ENCODE peak calls at places on chromosomes 12 and 14, in four cellular contexts. G is prostate gland, T is testis, W is esophagus squamous epithelium. Z is an unnamed sample. For H3K4me1 and H3K36me3, the result is how much of the 10 kb centered on the place peaks cover.

GRCh38 chr12:110669193-110669502 is 19.8 kb downstream of the HVCN1 start:
- DNase-seq in G (no peak), T (no peak), W (no peak), Z (no peak)

GRCh38 chr12:52903855-52904508 is 894 bp downstream of the KRT8 start:
- DNase-seq in G (peak), T (peak), W (no peak), Z (peak)

GRCh38 chr14:64298773-64299172 is 4.6 kb upstream of the ESR2 start:
- DNase-seq in G (no peak), T (no peak), W (no peak), Z (no peak)

GRCh38 chr12:132560831-132561783 is 49.3 kb downstream of the LRCOL1 start:
- DNase-seq in G (peak), T (peak), W (no peak), Z (no peak)

GRCh38 chr12:113537751-113538087 is 66.0 kb upstream of the LHX5 start:
- DNase-seq in G (no peak), T (no peak), W (no peak), Z (no peak)

GRCh38 chr12:10268037-10268436 is 39.6 kb upstream of the KLRD1 start:
- DNase-seq in G (no peak), T (no peak), W (no peak), Z (no peak)

GRCh38 chr12:76123301-76124212 is 39.1 kb upstream of the NAP1L1 start:
- DNase-seq in G (no peak), T (no peak), W (no peak), Z (no peak)

GRCh38 chr14:94682061-94682516 is 69.9 kb downstream of the SERPINA3 start:
- DNase-seq in G (no peak), T (no peak), W (no peak), Z (no peak)

GRCh38 chr14:88683119-88683518 is 109.6 kb downstream of the EML5 start:
- DNase-seq in G (no peak), T (no peak), W (no peak), Z (no peak)

GRCh38 chr14:77296155-77296554 is 24.5 kb downstream of the POMT2 start:
- DNase-seq in G (no peak), T (peak), W (no peak), Z (no peak)

GRCh38 chr12:40953076-40953475 is 235.0 kb upstream of the PDZRN4 start:
- DNase-seq in G (no peak), T (no peak), W (no peak), Z (no peak)

GRCh38 chr12:104689630-104690029 is 232.9 kb downstream of the CHST11 start:
- DNase-seq in G (no peak), T (no peak), W (no peak), Z (no peak)

GRCh38 chr12:77594386-77594785 is 236.3 kb upstream of the NAV3 start:
- DNase-seq in G (no peak), T (no peak), W (no peak), Z (no peak)

GRCh38 chr14:99968931-99969330 is 96.3 kb upstream of the EVL start:
- DNase-seq in G (no peak), T (no peak), W (no peak), Z (no peak)

GRCh38 chr14:67961676-67962075 is 142.1 kb downstream of the RAD51B start:
- DNase-seq in G (no peak), T (no peak), W (no peak), Z (no peak)

GRCh38 chr14:21087294-21088091 is 11.0 kb downstream of the ZNF219 start:
- DNase-seq in G (no peak), T (no peak), W (no peak), Z (no peak)

GRCh38 chr12:106126441-106127288 is 12.1 kb downstream of the NUAK1 start:
- DNase-seq in G (peak), T (no peak), W (no peak), Z (peak)

GRCh38 chr12:71947645-71948105 is 9.0 kb downstream of the TPH2 start:
- DNase-seq in G (no peak), T (no peak), W (no peak), Z (no peak)

GRCh38 chr12:27821259-27821973 is 41.4 kb upstream of the MANSC4 start:
- DNase-seq in G (peak), T (peak), W (no peak), Z (peak)

GRCh38 chr12:85835417-85835809 is 796 bp downstream of the RASSF9 start:
- DNase-seq in G (no peak), T (no peak), W (no peak), Z (no peak)

GRCh38 chr12:82099216-82099615 is 259.0 kb downstream of the CCDC59 start:
- DNase-seq in G (no peak), T (no peak), W (no peak), Z (no peak)

GRCh38 chr14:100850841-100851585 is 25.1 kb downstream of the MEG3 start:
- DNase-seq in G (peak), T (peak), W (no peak), Z (peak)

GRCh38 chr14:32343926-32344430 is 14.9 kb downstream of the AKAP6 start:
- DNase-seq in G (no peak), T (no peak), W (no peak), Z (no peak)

GRCh38 chr12:26939192-26939832 is 1.0 kb downstream of the FGFR1OP2 start:
- DNase-seq in G (no peak), T (no peak), W (no peak), Z (no peak)

GRCh38 chr14:21106506-21107359 is 5.9 kb downstream of the TMEM253 start:
- DNase-seq in G (peak), T (peak), W (no peak), Z (peak)

GRCh38 chr14:83993545-83993944 is 1536.4 kb upstream of the FLRT2 start:
- DNase-seq in G (no peak), T (no peak), W (no peak), Z (no peak)

GRCh38 chr12:112115259-112116045 is 6.9 kb upstream of the NAA25 start:
- DNase-seq in G (no peak), T (no peak), W (no peak), Z (peak)

GRCh38 chr12:92827836-92828431 is 101.2 kb downstream of the EEA1 start:
- DNase-seq in G (no peak), T (no peak), W (no peak), Z (no peak)

GRCh38 chr12:8687846-8688601 is 9.8 kb upstream of the RIMKLB start:
- DNase-seq in G (peak), T (peak), W (no peak), Z (peak)

GRCh38 chr14:77111021-77111420 is 13.0 kb downstream of the CIPC start:
- DNase-seq in G (peak), T (peak), W (no peak), Z (no peak)

GRCh38 chr12:75638792-75639191 is 127.4 kb upstream of the KRR1 start:
- DNase-seq in G (no peak), T (no peak), W (no peak), Z (no peak)

GRCh38 chr12:110107369-110108281 is 16.5 kb upstream of the IFT81 start:
- DNase-seq in G (no peak), T (peak), W (no peak), Z (peak)

GRCh38 chr14:22854963-22855724 is 16.4 kb upstream of the LRP10 start:
- DNase-seq in G (no peak), T (no peak), W (no peak), Z (no peak)

GRCh38 chr12:111447571-111448265 is 42.0 kb downstream of the SH2B3 start:
- DNase-seq in G (no peak), T (peak), W (no peak), Z (peak)

GRCh38 chr14:61215222-61216010 is 65.7 kb downstream of the TMEM30B start:
- DNase-seq in G (no peak), T (no peak), W (no peak), Z (peak)

GRCh38 chr14:72651715-72652114 is 242.2 kb downstream of the DPF3 start:
- DNase-seq in G (no peak), T (no peak), W (no peak), Z (no peak)

GRCh38 chr14:73746540-73747385 is 32.6 kb upstream of the PNMA1 start:
- DNase-seq in G (no peak), T (no peak), W (no peak), Z (no peak)
- TF ChIP-seq CTCF in G (no peak), T (no peak), W (peak), Z (no peak)

GRCh38 chr14:35332517-35333346 is 40.5 kb downstream of the PSMA6 start:
- DNase-seq in G (no peak), T (no peak), W (no peak), Z (no peak)

GRCh38 chr14:35333347-35333730 is 41.2 kb downstream of the PSMA6 start:
- DNase-seq in G (no peak), T (no peak), W (no peak), Z (no peak)

GRCh38 chr14:35331605-35332516 is 39.7 kb downstream of the PSMA6 start:
- DNase-seq in G (peak), T (no peak), W (no peak), Z (peak)

GRCh38 chr14:35335388-35336092 is 43.4 kb downstream of the PSMA6 start:
- DNase-seq in G (no peak), T (peak), W (no peak), Z (peak)

DNA sequence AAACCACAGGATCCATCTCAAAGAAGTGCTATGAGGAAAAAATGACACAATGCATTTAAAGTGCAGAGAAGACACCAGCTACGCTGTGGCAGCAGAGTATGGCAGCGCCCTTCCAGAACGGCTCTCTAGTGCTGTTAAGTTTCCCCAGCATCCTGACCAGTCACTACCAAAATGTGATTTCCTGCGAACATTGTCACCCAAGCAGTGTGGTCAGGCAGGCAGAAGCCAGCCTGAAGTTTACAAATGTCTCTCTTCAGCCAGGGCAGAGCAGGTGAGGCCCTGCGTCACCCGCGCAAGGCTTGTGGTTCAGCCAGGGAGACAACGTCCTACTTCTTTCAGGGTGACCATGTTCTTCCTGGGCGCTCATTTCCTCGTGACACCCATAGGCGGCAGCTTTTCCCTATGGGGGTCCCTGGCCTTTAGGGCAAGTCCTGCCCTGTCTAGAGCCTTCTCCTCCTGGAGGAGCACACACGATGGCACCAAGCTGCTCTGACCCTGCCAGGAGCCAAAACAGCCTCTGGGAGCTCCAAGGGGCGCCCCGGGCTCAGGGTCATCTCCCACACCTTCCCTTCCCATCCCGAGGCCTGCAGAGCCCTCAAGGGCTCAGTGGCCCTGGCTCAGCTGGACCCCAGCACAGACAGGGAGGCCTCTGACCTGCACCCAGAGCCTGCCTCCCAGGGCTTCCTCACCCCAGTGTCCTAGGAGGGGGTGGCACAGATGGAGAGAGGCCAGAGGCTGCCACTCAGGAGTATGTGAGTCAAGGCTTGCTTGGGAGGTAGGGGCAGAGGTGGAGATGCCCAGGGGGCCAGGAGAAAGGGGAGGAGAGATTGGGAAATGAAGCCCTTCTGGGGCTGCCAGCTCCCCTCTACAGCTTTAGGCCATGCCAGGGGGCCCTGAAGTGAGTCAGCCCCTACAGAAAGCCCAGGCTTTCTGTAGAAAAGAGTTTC is 41.9 kb downstream of the PSMA6 start:
- DNase-seq in G (no peak), T (no peak), W (no peak), Z (no peak)
- H3K4me1 ChIP-seq in G (under half), T (half or more), W (half or more), Z (half or more)

GRCh38 chr14:69771136-69771535 is 4.2 kb downstream of the SRSF5 start:
- DNase-seq in G (no peak), T (no peak), W (no peak), Z (no peak)

GRCh38 chr14:69770559-69770958 is 3.6 kb downstream of the SRSF5 start:
- DNase-seq in G (no peak), T (no peak), W (no peak), Z (no peak)

GRCh38 chr14:69768873-69769272 is 1.9 kb downstream of the SRSF5 start:
- DNase-seq in G (no peak), T (no peak), W (no peak), Z (no peak)

GRCh38 chr14:69767369-69767999 is 542 bp downstream of the SRSF5 start:
- DNase-seq in G (peak), T (peak), W (peak), Z (peak)

DNA sequence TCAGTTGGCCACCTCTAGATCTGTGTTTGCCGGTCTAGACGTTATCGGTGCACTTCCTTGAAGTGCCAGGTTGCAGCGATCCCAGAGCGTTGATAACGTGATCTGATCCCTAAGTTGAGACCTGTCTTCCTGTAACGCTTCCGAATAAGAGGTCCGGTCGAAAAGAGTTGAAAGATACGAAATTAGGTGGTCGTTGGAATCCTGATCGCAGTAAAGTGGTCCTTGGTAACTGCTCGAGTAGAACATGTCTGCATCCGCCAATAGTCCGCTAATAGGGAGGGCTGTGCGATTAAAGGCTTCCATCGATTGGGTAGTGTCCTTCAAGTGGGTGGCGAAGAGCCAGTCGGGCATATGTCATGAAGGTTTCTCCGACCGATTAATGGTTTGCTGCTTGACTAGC is 2.7 kb downstream of the SRSF5 start:
- DNase-seq in G (no peak), T (no peak), W (no peak), Z (peak)
- H3K36me3 ChIP-seq in G (under half), T (under half), W (under half), Z (under half)

DNA sequence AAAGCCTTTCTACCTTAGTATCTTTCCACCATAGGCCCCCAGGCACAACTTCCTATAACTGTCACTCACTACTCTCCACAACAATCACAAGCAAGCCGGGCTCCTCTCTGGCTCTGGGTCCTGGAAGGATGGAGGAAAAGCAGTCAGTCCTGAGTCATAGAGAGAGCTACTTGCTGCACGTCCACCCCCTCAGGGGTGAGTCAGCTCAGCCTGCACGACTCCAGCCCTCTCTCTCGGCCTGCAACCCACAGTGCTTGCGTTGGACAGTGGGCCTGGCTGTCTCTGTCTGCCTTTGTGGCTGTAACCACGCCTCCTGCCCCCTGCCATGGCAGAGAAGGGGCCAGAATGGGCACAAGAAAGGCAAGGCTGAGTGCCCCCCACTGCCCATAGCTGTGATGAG is 154.1 kb upstream of the FKBP4 start:
- DNase-seq in G (no peak), T (no peak), W (no peak), Z (peak)
- TF ChIP-seq CTCF in G (no peak), T (no peak), W (no peak), Z (no peak)

DNA sequence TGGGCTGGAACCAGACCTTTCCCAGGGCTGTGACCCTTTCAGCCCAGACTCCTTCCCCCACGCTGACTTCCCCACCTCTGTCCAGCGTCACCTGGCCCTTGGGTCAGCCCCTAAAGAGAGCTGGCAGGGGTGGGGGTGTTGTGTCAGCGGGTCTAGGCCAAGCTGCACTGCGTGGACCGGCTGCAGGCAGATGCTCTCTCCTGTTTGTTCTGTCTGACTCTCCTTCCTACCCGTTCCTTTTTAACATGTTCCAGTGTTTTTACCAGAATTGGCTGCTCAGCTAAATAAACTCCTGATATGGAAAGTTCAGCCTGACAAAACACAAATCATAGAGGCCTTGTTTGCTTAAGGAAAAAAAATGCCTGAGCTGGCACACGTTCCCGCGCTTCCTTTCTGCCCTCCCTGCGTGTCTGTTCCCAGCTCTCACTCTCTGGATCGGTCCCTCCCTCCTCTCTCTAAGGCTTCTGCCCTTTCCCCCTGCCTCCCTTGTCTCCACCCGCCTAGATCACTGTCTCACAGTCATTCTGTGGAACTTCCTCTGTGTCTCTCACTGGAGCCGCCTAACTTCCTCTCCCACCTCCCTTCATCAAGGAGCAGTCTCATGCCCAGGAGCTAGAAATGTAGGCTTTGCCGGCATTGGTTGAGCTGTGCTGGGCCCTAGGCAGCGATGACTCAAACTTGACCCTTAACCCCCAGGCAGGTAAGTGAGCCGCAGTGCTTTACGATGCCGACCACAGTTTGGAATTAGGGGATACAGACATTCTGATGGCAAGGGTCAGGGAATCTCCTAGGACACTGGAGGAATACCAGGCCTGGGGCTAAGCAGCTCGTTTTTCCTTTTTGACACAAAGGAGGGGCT is 15.5 kb upstream of the MLXIP start:
- DNase-seq in G (peak), T (peak), W (no peak), Z (peak)
- H3K4me1 ChIP-seq in G (under half), T (under half), W (under half), Z (under half)

DNA sequence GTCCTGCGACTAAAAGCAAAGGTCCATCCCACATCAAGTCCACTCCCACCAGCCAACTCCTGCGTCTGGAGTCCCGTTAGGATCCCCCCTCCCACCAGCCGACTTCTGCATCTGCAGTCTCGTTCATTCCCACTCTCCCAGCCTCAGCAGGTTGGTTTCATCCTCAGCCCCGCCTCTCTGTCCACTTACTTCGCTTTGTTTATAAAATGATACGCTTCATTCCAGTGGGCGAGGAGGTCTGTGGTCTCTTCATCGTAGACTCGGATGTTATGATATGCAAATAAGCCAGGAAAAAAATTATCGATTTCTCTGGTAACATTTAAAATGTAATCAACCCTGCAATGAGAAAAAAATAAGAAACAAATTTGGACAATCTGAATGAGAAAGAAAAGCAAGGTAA is 56.8 kb downstream of the SSH1 start:
- DNase-seq in G (no peak), T (no peak), W (no peak), Z (no peak)
- H3K36me3 ChIP-seq in G (under half), T (under half), W (under half), Z (half or more)

DNA sequence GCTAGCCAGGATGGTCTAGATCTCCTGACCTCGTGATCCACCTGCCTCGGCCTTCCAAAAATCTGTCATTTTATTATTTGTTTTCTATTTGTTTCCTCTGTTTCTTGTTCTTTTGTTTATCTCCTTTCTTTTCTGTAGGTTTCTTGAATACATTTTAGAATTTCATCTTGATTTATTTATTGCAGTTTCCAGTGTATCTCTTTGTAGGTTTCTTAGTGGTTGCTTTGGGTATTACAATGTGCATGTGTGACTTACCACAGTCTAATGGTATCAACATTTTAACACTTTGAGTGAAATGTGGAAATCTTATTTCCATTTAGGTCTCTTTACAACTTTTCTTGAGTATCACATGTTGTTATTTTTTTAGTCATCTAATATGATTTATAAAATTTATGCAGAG is 29.9 kb upstream of the MUCL1 start:
- DNase-seq in G (no peak), T (no peak), W (no peak), Z (no peak)
- TF ChIP-seq CTCF in G (no peak), T (no peak), W (no peak), Z (no peak)

Z was measured in adrenal gland.